ENCODE peak calls at places on chromosomes 12 and 14, in eight cellular contexts. A, K, G, P, M, B, Q and U are unnamed samples.

GRCh38 chr12:42742691-42743090 is 153.1 kb upstream of the PRICKLE1 start:
- DNase-seq in A (no peak), K (no peak), G (no peak), P (no peak), M (no peak), B (no peak), Q (no peak), U (no peak)

GRCh38 chr12:18967814-18968213 is 161.7 kb upstream of the PLEKHA5 start:
- DNase-seq in A (peak), K (no peak), G (no peak), P (no peak), M (no peak), B (no peak), Q (no peak), U (no peak)

GRCh38 chr14:94965551-94966339 is 191.6 kb downstream of the DICER1 start:
- DNase-seq in A (no peak), K (no peak), G (no peak), P (no peak), M (no peak), B (no peak), Q (no peak), U (no peak)

GRCh38 chr14:60634153-60634552 is 15.1 kb downstream of the SIX1 start:
- DNase-seq in A (no peak), K (no peak), G (no peak), P (no peak), M (no peak), B (no peak), Q (no peak), U (no peak)

GRCh38 chr14:79279645-79280399 is 931.5 kb downstream of the DIO2 start:
- DNase-seq in A (peak), K (no peak), G (peak), P (no peak), M (no peak), B (no peak), Q (no peak), U (no peak)

GRCh38 chr12:64685605-64686004 is 73.6 kb downstream of the GNS start:
- DNase-seq in A (no peak), K (no peak), G (no peak), P (no peak), M (no peak), B (no peak), Q (no peak), U (no peak)

GRCh38 chr14:69650948-69651369 is 39.6 kb downstream of the SUSD6 start:
- DNase-seq in A (no peak), K (no peak), G (no peak), P (no peak), M (no peak), B (no peak), Q (no peak), U (no peak)

GRCh38 chr12:25962932-25963525 is 4.5 kb downstream of the RASSF8 start:
- DNase-seq in A (no peak), K (no peak), G (no peak), P (no peak), M (no peak), B (no peak), Q (no peak), U (no peak)

GRCh38 chr12:28550757-28551381 is 360.6 kb downstream of the CCDC91 start:
- DNase-seq in A (no peak), K (no peak), G (no peak), P (no peak), M (no peak), B (peak), Q (no peak), U (no peak)

GRCh38 chr12:72075891-72076557 is 137.4 kb downstream of the TPH2 start:
- DNase-seq in A (no peak), K (no peak), G (no peak), P (no peak), M (no peak), B (no peak), Q (no peak), U (no peak)

GRCh38 chr12:122394626-122395194 is 27.8 kb downstream of the CLIP1 start:
- DNase-seq in A (no peak), K (no peak), G (no peak), P (no peak), M (no peak), B (no peak), Q (no peak), U (no peak)

GRCh38 chr12:113097716-113098427 is 37.7 kb downstream of the RASAL1 start:
- DNase-seq in A (no peak), K (no peak), G (no peak), P (no peak), M (no peak), B (no peak), Q (no peak), U (no peak)

GRCh38 chr12:120067901-120068300 is 48.7 kb downstream of the RAB35 start:
- DNase-seq in A (no peak), K (no peak), G (no peak), P (no peak), M (no peak), B (no peak), Q (no peak), U (no peak)

GRCh38 chr14:24843999-24844398 is 205.9 kb downstream of the STXBP6 start:
- DNase-seq in A (no peak), K (no peak), G (no peak), P (no peak), M (no peak), B (no peak), Q (no peak), U (no peak)

GRCh38 chr14:59046746-59047145 is 141.7 kb upstream of the DAAM1 start:
- DNase-seq in A (no peak), K (no peak), G (no peak), P (no peak), M (no peak), B (no peak), Q (no peak), U (no peak)

GRCh38 chr12:109752117-109753053 is 38.8 kb downstream of the FAM222A start:
- DNase-seq in A (no peak), K (no peak), G (no peak), P (no peak), M (no peak), B (peak), Q (no peak), U (no peak)

GRCh38 chr12:132413931-132414588 is 75.9 kb upstream of the FBRSL1 start:
- DNase-seq in A (no peak), K (no peak), G (peak), P (no peak), M (no peak), B (no peak), Q (no peak), U (no peak)

GRCh38 chr12:91139264-91139663 is 28.0 kb upstream of the LUM start:
- DNase-seq in A (no peak), K (no peak), G (no peak), P (no peak), M (no peak), B (no peak), Q (no peak), U (no peak)

GRCh38 chr12:105705765-105706164 is 375.3 kb downstream of the C12orf75 start:
- DNase-seq in A (no peak), K (no peak), G (peak), P (no peak), M (no peak), B (peak), Q (no peak), U (no peak)

GRCh38 chr14:80084196-80084595 is 127.1 kb downstream of the DIO2 start:
- DNase-seq in A (no peak), K (no peak), G (no peak), P (no peak), M (no peak), B (no peak), Q (no peak), U (no peak)

GRCh38 chr12:78793491-78793890 is 71.1 kb upstream of the SYT1 start:
- DNase-seq in A (no peak), K (no peak), G (no peak), P (no peak), M (no peak), B (no peak), Q (no peak), U (no peak)

GRCh38 chr12:118307069-118307954 is 65.4 kb downstream of the TAOK3 start:
- DNase-seq in A (no peak), K (no peak), G (no peak), P (no peak), M (no peak), B (no peak), Q (no peak), U (no peak)

GRCh38 chr12:26097046-26097878 is 27.6 kb downstream of the BHLHE41 start:
- DNase-seq in A (peak), K (no peak), G (peak), P (no peak), M (peak), B (peak), Q (peak), U (peak)

GRCh38 chr14:102208741-102209140 is 69.0 kb downstream of the WDR20 start:
- DNase-seq in A (no peak), K (no peak), G (no peak), P (no peak), M (no peak), B (no peak), Q (no peak), U (no peak)

GRCh38 chr14:103818422-103818821 is 29.0 kb downstream of the PPP1R13B start:
- DNase-seq in A (no peak), K (no peak), G (no peak), P (no peak), M (no peak), B (no peak), Q (no peak), U (no peak)

GRCh38 chr14:103384450-103385152 is 614 bp upstream of the MARK3 start:
- DNase-seq in A (no peak), K (no peak), G (peak), P (no peak), M (no peak), B (no peak), Q (no peak), U (no peak)